ENCODE peak calls at places on chromosome 9, in four cellular contexts. T, H, A and C are unnamed samples.
A peak's percentile ranks its signal among the peaks of the same experiment; 100 is the strongest.

GRCh38 chr9:122536138-122536537 is 9.0 kb upstream of the OR1N1 start:
- DNase-seq in T (no peak), H (no peak), A (no peak), C (no peak)

GRCh38 chr9:95771556-95772280 is 103.8 kb upstream of the ERCC6L2 start:
- DNase-seq in T (no peak), H (no peak), A (no peak), C (peak; percentile 82)

GRCh38 chr9:138085568-138085967 is 208.0 kb downstream of the CACNA1B start:
- DNase-seq in T (no peak), H (no peak), A (no peak), C (no peak)

GRCh38 chr9:119773823-119774222 is 404.6 kb upstream of the BRINP1 start:
- DNase-seq in T (no peak), H (no peak), A (no peak), C (no peak)

GRCh38 chr9:21070171-21070571 is 7.6 kb downstream of the IFNB1 start:
- DNase-seq in T (peak; percentile 76), H (no peak), A (no peak), C (no peak)

GRCh38 chr9:114588150-114588663 is 638 bp downstream of the ATP6V1G1 start:
- DNase-seq in T (peak; percentile 18), H (no peak), A (no peak), C (no peak)

GRCh38 chr9:107270082-107270481 is 13.0 kb upstream of the RAD23B start:
- DNase-seq in T (no peak), H (no peak), A (no peak), C (no peak)

GRCh38 chr9:114172981-114173833 is 17.9 kb downstream of the COL27A1 start:
- DNase-seq in T (no peak), H (no peak), A (no peak), C (peak; percentile 26)

GRCh38 chr9:76181020-76181641 is 213.1 kb downstream of the RFK start:
- DNase-seq in T (peak; percentile 82), H (no peak), A (no peak), C (no peak)

GRCh38 chr9:113992276-113992951 is 85.7 kb downstream of the AMBP start:
- DNase-seq in T (no peak), H (no peak), A (no peak), C (no peak)

GRCh38 chr9:134323741-134324358 is 2.4 kb upstream of the RXRA start:
- DNase-seq in T (no peak), H (peak; percentile 58), A (no peak), C (peak; percentile 61)
- TF ChIP-seq BHLHE40 in T (no peak), H (no peak), A (no peak), C (no peak)

GRCh38 chr9:12923472-12924009 is 148.7 kb downstream of the LURAP1L start:
- DNase-seq in T (no peak), H (no peak), A (no peak), C (no peak)
- TF ChIP-seq EP300 in T (no peak), H (no peak), A (no peak), C (no peak)

GRCh38 chr9:4833781-4834560 is 41.2 kb downstream of the RCL1 start:
- DNase-seq in T (no peak), H (no peak), A (no peak), C (no peak)

GRCh38 chr9:4830699-4831098 is 38.0 kb downstream of the RCL1 start:
- DNase-seq in T (no peak), H (no peak), A (no peak), C (no peak)

GRCh38 chr9:4831119-4831518 is 38.4 kb downstream of the RCL1 start:
- DNase-seq in T (no peak), H (no peak), A (no peak), C (no peak)

GRCh38 chr9:4831944-4832343 is 39.2 kb downstream of the RCL1 start:
- DNase-seq in T (no peak), H (no peak), A (no peak), C (no peak)

GRCh38 chr9:4832786-4833579 is 40.2 kb downstream of the RCL1 start:
- DNase-seq in T (peak; percentile 89), H (no peak), A (no peak), C (peak; percentile 94)
- TF ChIP-seq BHLHE40 in T (no peak), H (no peak), A (no peak), C (no peak)

GRCh38 chr9:86354048-86354881 is at the start of gene TUT7:
- DNase-seq in T (peak; percentile 95), H (peak; percentile 85), A (peak; percentile 65), C (peak; percentile 90)
- TF ChIP-seq EP300 in T (no peak), H (no peak), A (no peak), C (no peak)

GRCh38 chr9:79862921-79863890 is 291.4 kb downstream of the TLE4 start:
- DNase-seq in T (no peak), H (no peak), A (no peak), C (no peak)

DNA sequence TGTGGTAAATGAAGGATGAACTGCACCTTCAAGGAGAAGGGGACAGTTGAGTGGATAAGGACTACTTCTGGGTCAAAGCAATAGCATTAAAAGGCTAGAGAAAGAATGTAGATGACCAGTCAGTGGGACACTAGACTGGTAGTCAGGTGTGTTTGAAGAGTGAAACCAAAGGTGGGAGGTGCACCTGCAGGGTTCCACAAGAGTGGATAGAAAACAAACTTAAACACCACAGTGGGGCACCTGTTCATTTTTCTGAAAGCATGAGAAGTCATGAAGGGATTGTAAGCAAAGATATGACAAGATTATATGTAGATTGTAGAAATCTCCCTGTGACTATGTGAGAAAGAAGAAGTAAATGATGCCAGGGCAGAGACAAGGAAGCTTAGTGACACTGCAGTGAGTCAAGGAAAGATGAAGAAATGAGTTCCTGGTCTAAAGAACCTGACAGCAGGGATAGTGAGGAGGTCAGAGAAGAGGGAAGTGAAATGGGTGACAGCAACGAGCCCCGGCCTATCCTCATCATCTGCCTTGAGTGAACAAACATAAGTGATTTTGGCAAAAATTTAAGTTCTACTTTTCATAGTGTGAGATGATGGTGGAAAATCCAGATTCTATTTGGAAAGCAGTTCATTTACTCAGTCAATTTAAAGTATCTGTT is 296.9 kb downstream of the TLE4 start:
- DNase-seq in T (no peak), H (no peak), A (no peak), C (no peak)
- TF ChIP-seq BHLHE40 in T (no peak), H (no peak), A (no peak), C (no peak)

GRCh38 chr9:87401681-87402080 is 96.0 kb upstream of the DAPK1 start:
- DNase-seq in T (no peak), H (no peak), A (no peak), C (no peak)

GRCh38 chr9:87405677-87406544 is 91.8 kb upstream of the DAPK1 start:
- DNase-seq in T (peak; percentile 44), H (no peak), A (no peak), C (no peak)

GRCh38 chr9:87402537-87402936 is 95.1 kb upstream of the DAPK1 start:
- DNase-seq in T (no peak), H (no peak), A (no peak), C (no peak)

DNA sequence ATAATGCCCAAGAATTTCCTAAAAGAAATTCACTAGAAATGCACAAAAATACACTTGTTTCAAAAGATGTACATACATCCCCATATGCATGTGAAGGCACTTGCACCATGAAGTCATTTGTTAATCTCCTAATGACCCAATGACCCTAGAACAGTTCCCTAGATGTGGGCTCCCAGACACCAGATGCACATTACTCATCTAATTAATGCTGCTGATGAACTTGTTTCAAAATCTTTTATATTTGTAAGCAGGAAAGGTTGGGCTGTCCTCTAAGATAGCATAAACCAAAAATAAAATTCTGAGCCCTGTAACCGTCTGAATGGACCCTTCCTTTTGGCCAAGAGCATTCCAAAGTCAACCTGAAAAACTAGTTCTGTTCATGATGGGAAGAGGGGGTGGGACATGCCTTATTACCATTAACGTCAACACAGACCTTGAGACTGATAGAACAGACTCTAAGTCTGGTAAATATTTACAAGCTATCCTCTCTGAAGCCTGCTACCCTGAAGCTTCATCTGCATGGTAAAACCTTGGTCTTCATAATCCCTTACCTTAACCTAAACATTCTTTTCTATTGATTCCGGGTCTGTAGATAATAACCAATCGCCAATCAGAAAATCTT is 91.0 kb upstream of the DAPK1 start:
- DNase-seq in T (peak; percentile 49), H (no peak), A (no peak), C (no peak)
- TF ChIP-seq EP300 in T (no peak), H (no peak), A (no peak), C (no peak)

DNA sequence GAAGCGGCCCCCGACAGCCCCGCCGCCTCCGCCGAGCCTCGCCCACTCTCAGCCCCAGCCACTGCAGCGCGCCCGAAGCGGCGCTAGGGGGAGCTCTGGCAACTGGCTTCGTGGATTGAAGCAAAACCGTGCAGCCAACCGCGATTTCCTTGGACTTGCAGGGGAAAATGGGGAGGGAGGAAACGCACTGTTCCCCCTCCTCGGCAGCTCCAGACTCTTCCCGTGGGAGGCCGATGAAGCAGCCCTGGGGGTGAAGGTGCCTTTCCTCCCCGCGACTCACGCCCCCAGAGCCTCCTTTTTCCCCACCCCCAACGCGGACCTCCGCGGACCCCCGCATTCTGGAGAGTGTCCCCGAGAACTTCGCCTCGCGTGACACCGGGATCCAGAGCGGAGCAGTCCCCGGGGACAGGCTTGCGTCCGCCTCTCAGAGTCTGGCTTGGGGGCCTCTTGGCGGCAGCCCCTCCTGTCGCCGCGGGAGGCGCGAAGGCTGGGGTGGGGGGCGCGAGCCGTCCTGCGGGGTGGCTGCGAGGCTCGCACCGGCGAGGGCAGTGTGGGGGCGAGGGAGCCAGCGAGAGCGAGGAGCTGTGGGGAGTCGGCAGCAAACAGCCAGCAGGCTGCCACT is 3.8 kb downstream of the IER5L start:
- DNase-seq in T (peak; percentile 93), H (peak; percentile 85), A (no peak), C (peak; percentile 68)
- TF ChIP-seq BHLHE40 in T (no peak), H (peak; percentile 66), A (peak; percentile 75), C (no peak)

GRCh38 chr9:17862081-17862480 is 283.2 kb downstream of the SH3GL2 start:
- DNase-seq in T (no peak), H (no peak), A (no peak), C (no peak)

GRCh38 chr9:17859228-17859627 is 280.4 kb downstream of the SH3GL2 start:
- DNase-seq in T (no peak), H (no peak), A (no peak), C (no peak)

GRCh38 chr9:17859987-17860386 is 281.1 kb downstream of the SH3GL2 start:
- DNase-seq in T (no peak), H (no peak), A (no peak), C (no peak)

GRCh38 chr9:17852108-17852507 is 273.2 kb downstream of the SH3GL2 start:
- DNase-seq in T (no peak), H (no peak), A (no peak), C (no peak)

GRCh38 chr9:17856995-17857394 is 278.1 kb downstream of the SH3GL2 start:
- DNase-seq in T (no peak), H (no peak), A (no peak), C (no peak)
- TF ChIP-seq EP300 in T (no peak), H (no peak), A (no peak), C (no peak)